ENCODE peak calls at places on chromosomes 7 and 10, in nine cellular contexts. One of them, this sample, is unnamed.

GRCh38 chr10:132627736-132628512 is 90.3 kb downstream of the INPP5A start:
- DNase-seq in suprapubic skin: peak; percentile 71
- DNase-seq in nephron progenitor cell: peak; percentile 33
- DNase-seq in fibroblast of gingiva: peak; percentile 38
- DNase-seq in head of caudate nucleus: no peak
- DNase-seq in stimulated activated CD8-positive, alpha-beta memory T cell treated with anti-CD3 and anti-CD28 coated beads, Interleukin-4, amount 100 ng/mL, for 4 hours: no peak
- DNase-seq in activated T-helper 1 cell treated with anti-CD3 and anti-CD28 coated beads, Interleukin-2, amount 50 U/mL, for 16 hours: no peak
- DNase-seq in stimulated activated CD4-positive, alpha-beta T cell treated with anti-CD3 and anti-CD28 coated beads, Interleukin-4, amount 100 ng/mL, for 1 hour: no peak
- DNase-seq in M059J: no peak
- DNase-seq in this sample: no peak

GRCh38 chr10:132707776-132708171 is 78.2 kb downstream of the NKX6-2 start:
- DNase-seq in fibroblast of gingiva: no peak
- DNase-seq in head of caudate nucleus: no peak
- DNase-seq in suprapubic skin: peak; percentile 45
- DNase-seq in M059J: no peak
- DNase-seq in activated T-helper 1 cell treated with anti-CD3 and anti-CD28 coated beads, Interleukin-2, amount 50 U/mL, for 16 hours: no peak
- DNase-seq in nephron progenitor cell: no peak
- DNase-seq in stimulated activated CD4-positive, alpha-beta T cell treated with anti-CD3 and anti-CD28 coated beads, Interleukin-4, amount 100 ng/mL, for 1 hour: no peak
- DNase-seq in stimulated activated CD8-positive, alpha-beta memory T cell treated with anti-CD3 and anti-CD28 coated beads, Interleukin-4, amount 100 ng/mL, for 4 hours: no peak
- DNase-seq in this sample: peak; percentile 75

GRCh38 chr7:51276967-51277366 is 39.6 kb downstream of the COBL start:
- DNase-seq in nephron progenitor cell: no peak
- DNase-seq in stimulated activated CD8-positive, alpha-beta memory T cell treated with anti-CD3 and anti-CD28 coated beads, Interleukin-4, amount 100 ng/mL, for 4 hours: no peak
- DNase-seq in head of caudate nucleus: peak; percentile 63
- DNase-seq in activated T-helper 1 cell treated with anti-CD3 and anti-CD28 coated beads, Interleukin-2, amount 50 U/mL, for 16 hours: no peak
- DNase-seq in M059J: no peak
- DNase-seq in suprapubic skin: no peak
- DNase-seq in fibroblast of gingiva: no peak
- DNase-seq in stimulated activated CD4-positive, alpha-beta T cell treated with anti-CD3 and anti-CD28 coated beads, Interleukin-4, amount 100 ng/mL, for 1 hour: no peak
- DNase-seq in this sample: peak; percentile 91

GRCh38 chr10:116306847-116307246 is 17.4 kb upstream of the CCDC172 start:
- DNase-seq in head of caudate nucleus: no peak
- DNase-seq in fibroblast of gingiva: no peak
- DNase-seq in M059J: no peak
- DNase-seq in nephron progenitor cell: no peak
- DNase-seq in suprapubic skin: no peak
- DNase-seq in activated T-helper 1 cell treated with anti-CD3 and anti-CD28 coated beads, Interleukin-2, amount 50 U/mL, for 16 hours: no peak
- DNase-seq in stimulated activated CD4-positive, alpha-beta T cell treated with anti-CD3 and anti-CD28 coated beads, Interleukin-4, amount 100 ng/mL, for 1 hour: no peak
- DNase-seq in stimulated activated CD8-positive, alpha-beta memory T cell treated with anti-CD3 and anti-CD28 coated beads, Interleukin-4, amount 100 ng/mL, for 4 hours: no peak
- DNase-seq in this sample: no peak

GRCh38 chr10:83515001-83515400 is 624.3 kb upstream of the GHITM start:
- DNase-seq in M059J: no peak
- DNase-seq in fibroblast of gingiva: no peak
- DNase-seq in activated T-helper 1 cell treated with anti-CD3 and anti-CD28 coated beads, Interleukin-2, amount 50 U/mL, for 16 hours: no peak
- DNase-seq in stimulated activated CD4-positive, alpha-beta T cell treated with anti-CD3 and anti-CD28 coated beads, Interleukin-4, amount 100 ng/mL, for 1 hour: no peak
- DNase-seq in head of caudate nucleus: no peak
- DNase-seq in stimulated activated CD8-positive, alpha-beta memory T cell treated with anti-CD3 and anti-CD28 coated beads, Interleukin-4, amount 100 ng/mL, for 4 hours: no peak
- DNase-seq in nephron progenitor cell: no peak
- DNase-seq in suprapubic skin: no peak
- DNase-seq in this sample: no peak

GRCh38 chr7:156640949-156641485 is 443 bp downstream of the RNF32 start:
- DNase-seq in head of caudate nucleus: peak; percentile 47
- DNase-seq in fibroblast of gingiva: no peak
- DNase-seq in activated T-helper 1 cell treated with anti-CD3 and anti-CD28 coated beads, Interleukin-2, amount 50 U/mL, for 16 hours: peak; percentile 6
- DNase-seq in stimulated activated CD8-positive, alpha-beta memory T cell treated with anti-CD3 and anti-CD28 coated beads, Interleukin-4, amount 100 ng/mL, for 4 hours: no peak
- DNase-seq in stimulated activated CD4-positive, alpha-beta T cell treated with anti-CD3 and anti-CD28 coated beads, Interleukin-4, amount 100 ng/mL, for 1 hour: peak; percentile 51
- DNase-seq in nephron progenitor cell: no peak
- DNase-seq in M059J: peak; percentile 19
- DNase-seq in suprapubic skin: no peak
- DNase-seq in this sample: peak; percentile 40

GRCh38 chr7:116950889-116951351 is 2.4 kb upstream of the ST7 start:
- DNase-seq in M059J: peak; percentile 23
- DNase-seq in stimulated activated CD4-positive, alpha-beta T cell treated with anti-CD3 and anti-CD28 coated beads, Interleukin-4, amount 100 ng/mL, for 1 hour: no peak
- DNase-seq in suprapubic skin: no peak
- DNase-seq in stimulated activated CD8-positive, alpha-beta memory T cell treated with anti-CD3 and anti-CD28 coated beads, Interleukin-4, amount 100 ng/mL, for 4 hours: no peak
- DNase-seq in head of caudate nucleus: no peak
- DNase-seq in fibroblast of gingiva: no peak
- DNase-seq in activated T-helper 1 cell treated with anti-CD3 and anti-CD28 coated beads, Interleukin-2, amount 50 U/mL, for 16 hours: no peak
- DNase-seq in nephron progenitor cell: no peak
- DNase-seq in this sample: no peak

GRCh38 chr7:32204361-32205018 is 134.3 kb upstream of the PDE1C start:
- DNase-seq in fibroblast of gingiva: peak; percentile 63
- DNase-seq in activated T-helper 1 cell treated with anti-CD3 and anti-CD28 coated beads, Interleukin-2, amount 50 U/mL, for 16 hours: no peak
- DNase-seq in head of caudate nucleus: peak; percentile 84
- DNase-seq in stimulated activated CD4-positive, alpha-beta T cell treated with anti-CD3 and anti-CD28 coated beads, Interleukin-4, amount 100 ng/mL, for 1 hour: no peak
- DNase-seq in suprapubic skin: no peak
- DNase-seq in stimulated activated CD8-positive, alpha-beta memory T cell treated with anti-CD3 and anti-CD28 coated beads, Interleukin-4, amount 100 ng/mL, for 4 hours: no peak
- DNase-seq in nephron progenitor cell: peak; percentile 65
- DNase-seq in M059J: peak; percentile 95
- DNase-seq in this sample: peak; percentile 81

GRCh38 chr7:105178928-105179541 is 165.0 kb downstream of the KMT2E start:
- DNase-seq in M059J: no peak
- DNase-seq in fibroblast of gingiva: no peak
- DNase-seq in suprapubic skin: no peak
- DNase-seq in stimulated activated CD4-positive, alpha-beta T cell treated with anti-CD3 and anti-CD28 coated beads, Interleukin-4, amount 100 ng/mL, for 1 hour: no peak
- DNase-seq in head of caudate nucleus: no peak
- DNase-seq in nephron progenitor cell: no peak
- DNase-seq in stimulated activated CD8-positive, alpha-beta memory T cell treated with anti-CD3 and anti-CD28 coated beads, Interleukin-4, amount 100 ng/mL, for 4 hours: no peak
- DNase-seq in activated T-helper 1 cell treated with anti-CD3 and anti-CD28 coated beads, Interleukin-2, amount 50 U/mL, for 16 hours: no peak
- DNase-seq in this sample: no peak

GRCh38 chr7:22093936-22094335 is 148.2 kb upstream of the CDCA7L start:
- DNase-seq in suprapubic skin: no peak
- DNase-seq in M059J: no peak
- DNase-seq in fibroblast of gingiva: no peak
- DNase-seq in nephron progenitor cell: no peak
- DNase-seq in stimulated activated CD8-positive, alpha-beta memory T cell treated with anti-CD3 and anti-CD28 coated beads, Interleukin-4, amount 100 ng/mL, for 4 hours: no peak
- DNase-seq in head of caudate nucleus: no peak
- DNase-seq in stimulated activated CD4-positive, alpha-beta T cell treated with anti-CD3 and anti-CD28 coated beads, Interleukin-4, amount 100 ng/mL, for 1 hour: no peak
- DNase-seq in activated T-helper 1 cell treated with anti-CD3 and anti-CD28 coated beads, Interleukin-2, amount 50 U/mL, for 16 hours: no peak
- DNase-seq in this sample: no peak

GRCh38 chr7:50416509-50417299 is 33.4 kb downstream of the FIGNL1 start:
- DNase-seq in stimulated activated CD8-positive, alpha-beta memory T cell treated with anti-CD3 and anti-CD28 coated beads, Interleukin-4, amount 100 ng/mL, for 4 hours: no peak
- DNase-seq in suprapubic skin: no peak
- DNase-seq in head of caudate nucleus: no peak
- DNase-seq in activated T-helper 1 cell treated with anti-CD3 and anti-CD28 coated beads, Interleukin-2, amount 50 U/mL, for 16 hours: no peak
- DNase-seq in M059J: no peak
- DNase-seq in nephron progenitor cell: no peak
- DNase-seq in fibroblast of gingiva: no peak
- DNase-seq in stimulated activated CD4-positive, alpha-beta T cell treated with anti-CD3 and anti-CD28 coated beads, Interleukin-4, amount 100 ng/mL, for 1 hour: no peak
- DNase-seq in this sample: no peak

GRCh38 chr10:12849351-12850181 is 151.9 kb downstream of the CCDC3 start:
- DNase-seq in nephron progenitor cell: peak; percentile 18
- DNase-seq in stimulated activated CD8-positive, alpha-beta memory T cell treated with anti-CD3 and anti-CD28 coated beads, Interleukin-4, amount 100 ng/mL, for 4 hours: no peak
- DNase-seq in fibroblast of gingiva: no peak
- DNase-seq in head of caudate nucleus: no peak
- DNase-seq in M059J: no peak
- DNase-seq in activated T-helper 1 cell treated with anti-CD3 and anti-CD28 coated beads, Interleukin-2, amount 50 U/mL, for 16 hours: no peak
- DNase-seq in suprapubic skin: peak; percentile 34
- DNase-seq in stimulated activated CD4-positive, alpha-beta T cell treated with anti-CD3 and anti-CD28 coated beads, Interleukin-4, amount 100 ng/mL, for 1 hour: no peak
- DNase-seq in this sample: no peak

GRCh38 chr7:5671053-5671452 is 110.4 kb downstream of the RNF216 start:
- DNase-seq in nephron progenitor cell: no peak
- DNase-seq in stimulated activated CD4-positive, alpha-beta T cell treated with anti-CD3 and anti-CD28 coated beads, Interleukin-4, amount 100 ng/mL, for 1 hour: no peak
- DNase-seq in head of caudate nucleus: no peak
- DNase-seq in suprapubic skin: no peak
- DNase-seq in fibroblast of gingiva: no peak
- DNase-seq in M059J: no peak
- DNase-seq in activated T-helper 1 cell treated with anti-CD3 and anti-CD28 coated beads, Interleukin-2, amount 50 U/mL, for 16 hours: no peak
- DNase-seq in stimulated activated CD8-positive, alpha-beta memory T cell treated with anti-CD3 and anti-CD28 coated beads, Interleukin-4, amount 100 ng/mL, for 4 hours: no peak
- DNase-seq in this sample: no peak

GRCh38 chr7:74722045-74722603 is 51.7 kb upstream of the NCF1 start:
- DNase-seq in fibroblast of gingiva: no peak
- DNase-seq in M059J: no peak
- DNase-seq in nephron progenitor cell: no peak
- DNase-seq in stimulated activated CD8-positive, alpha-beta memory T cell treated with anti-CD3 and anti-CD28 coated beads, Interleukin-4, amount 100 ng/mL, for 4 hours: no peak
- DNase-seq in head of caudate nucleus: no peak
- DNase-seq in activated T-helper 1 cell treated with anti-CD3 and anti-CD28 coated beads, Interleukin-2, amount 50 U/mL, for 16 hours: no peak
- DNase-seq in stimulated activated CD4-positive, alpha-beta T cell treated with anti-CD3 and anti-CD28 coated beads, Interleukin-4, amount 100 ng/mL, for 1 hour: no peak
- DNase-seq in suprapubic skin: no peak
- DNase-seq in this sample: no peak

GRCh38 chr7:2512179-2512644 is 7.4 kb upstream of the LFNG start:
- DNase-seq in suprapubic skin: no peak
- DNase-seq in head of caudate nucleus: no peak
- DNase-seq in M059J: no peak
- DNase-seq in nephron progenitor cell: no peak
- DNase-seq in activated T-helper 1 cell treated with anti-CD3 and anti-CD28 coated beads, Interleukin-2, amount 50 U/mL, for 16 hours: no peak
- DNase-seq in fibroblast of gingiva: no peak
- DNase-seq in stimulated activated CD4-positive, alpha-beta T cell treated with anti-CD3 and anti-CD28 coated beads, Interleukin-4, amount 100 ng/mL, for 1 hour: no peak
- DNase-seq in stimulated activated CD8-positive, alpha-beta memory T cell treated with anti-CD3 and anti-CD28 coated beads, Interleukin-4, amount 100 ng/mL, for 4 hours: no peak
- DNase-seq in this sample: no peak

GRCh38 chr10:74916283-74916682 is 89.9 kb downstream of the KAT6B start:
- DNase-seq in fibroblast of gingiva: peak; percentile 54
- DNase-seq in head of caudate nucleus: no peak
- DNase-seq in M059J: no peak
- DNase-seq in stimulated activated CD4-positive, alpha-beta T cell treated with anti-CD3 and anti-CD28 coated beads, Interleukin-4, amount 100 ng/mL, for 1 hour: no peak
- DNase-seq in suprapubic skin: no peak
- DNase-seq in stimulated activated CD8-positive, alpha-beta memory T cell treated with anti-CD3 and anti-CD28 coated beads, Interleukin-4, amount 100 ng/mL, for 4 hours: no peak
- DNase-seq in activated T-helper 1 cell treated with anti-CD3 and anti-CD28 coated beads, Interleukin-2, amount 50 U/mL, for 16 hours: no peak
- DNase-seq in nephron progenitor cell: no peak
- DNase-seq in this sample: no peak

GRCh38 chr7:141244466-141244865 is 170.6 kb downstream of the TMEM178B start:
- DNase-seq in stimulated activated CD4-positive, alpha-beta T cell treated with anti-CD3 and anti-CD28 coated beads, Interleukin-4, amount 100 ng/mL, for 1 hour: no peak
- DNase-seq in activated T-helper 1 cell treated with anti-CD3 and anti-CD28 coated beads, Interleukin-2, amount 50 U/mL, for 16 hours: no peak
- DNase-seq in suprapubic skin: no peak
- DNase-seq in fibroblast of gingiva: no peak
- DNase-seq in head of caudate nucleus: no peak
- DNase-seq in M059J: no peak
- DNase-seq in stimulated activated CD8-positive, alpha-beta memory T cell treated with anti-CD3 and anti-CD28 coated beads, Interleukin-4, amount 100 ng/mL, for 4 hours: no peak
- DNase-seq in nephron progenitor cell: no peak
- DNase-seq in this sample: no peak

GRCh38 chr10:96466-96865 is 38.8 kb upstream of the ZMYND11 start:
- DNase-seq in stimulated activated CD4-positive, alpha-beta T cell treated with anti-CD3 and anti-CD28 coated beads, Interleukin-4, amount 100 ng/mL, for 1 hour: no peak
- DNase-seq in stimulated activated CD8-positive, alpha-beta memory T cell treated with anti-CD3 and anti-CD28 coated beads, Interleukin-4, amount 100 ng/mL, for 4 hours: no peak
- DNase-seq in fibroblast of gingiva: no peak
- DNase-seq in M059J: no peak
- DNase-seq in nephron progenitor cell: no peak
- DNase-seq in head of caudate nucleus: no peak
- DNase-seq in suprapubic skin: no peak
- DNase-seq in activated T-helper 1 cell treated with anti-CD3 and anti-CD28 coated beads, Interleukin-2, amount 50 U/mL, for 16 hours: no peak
- DNase-seq in this sample: no peak

GRCh38 chr10:111113238-111113960 is 36.6 kb downstream of the ADRA2A start:
- DNase-seq in M059J: no peak
- DNase-seq in head of caudate nucleus: no peak
- DNase-seq in activated T-helper 1 cell treated with anti-CD3 and anti-CD28 coated beads, Interleukin-2, amount 50 U/mL, for 16 hours: no peak
- DNase-seq in stimulated activated CD8-positive, alpha-beta memory T cell treated with anti-CD3 and anti-CD28 coated beads, Interleukin-4, amount 100 ng/mL, for 4 hours: no peak
- DNase-seq in nephron progenitor cell: no peak
- DNase-seq in suprapubic skin: no peak
- DNase-seq in fibroblast of gingiva: no peak
- DNase-seq in stimulated activated CD4-positive, alpha-beta T cell treated with anti-CD3 and anti-CD28 coated beads, Interleukin-4, amount 100 ng/mL, for 1 hour: no peak
- DNase-seq in this sample: no peak

GRCh38 chr7:134892963-134893362 is 93.3 kb upstream of the AGBL3 start:
- DNase-seq in stimulated activated CD8-positive, alpha-beta memory T cell treated with anti-CD3 and anti-CD28 coated beads, Interleukin-4, amount 100 ng/mL, for 4 hours: no peak
- DNase-seq in activated T-helper 1 cell treated with anti-CD3 and anti-CD28 coated beads, Interleukin-2, amount 50 U/mL, for 16 hours: no peak
- DNase-seq in stimulated activated CD4-positive, alpha-beta T cell treated with anti-CD3 and anti-CD28 coated beads, Interleukin-4, amount 100 ng/mL, for 1 hour: no peak
- DNase-seq in M059J: no peak
- DNase-seq in suprapubic skin: no peak
- DNase-seq in fibroblast of gingiva: no peak
- DNase-seq in nephron progenitor cell: no peak
- DNase-seq in head of caudate nucleus: no peak
- DNase-seq in this sample: no peak

GRCh38 chr10:127850944-127851343 is 41.8 kb downstream of the CLRN3 start:
- DNase-seq in stimulated activated CD4-positive, alpha-beta T cell treated with anti-CD3 and anti-CD28 coated beads, Interleukin-4, amount 100 ng/mL, for 1 hour: no peak
- DNase-seq in suprapubic skin: no peak
- DNase-seq in nephron progenitor cell: no peak
- DNase-seq in stimulated activated CD8-positive, alpha-beta memory T cell treated with anti-CD3 and anti-CD28 coated beads, Interleukin-4, amount 100 ng/mL, for 4 hours: no peak
- DNase-seq in fibroblast of gingiva: no peak
- DNase-seq in head of caudate nucleus: no peak
- DNase-seq in activated T-helper 1 cell treated with anti-CD3 and anti-CD28 coated beads, Interleukin-2, amount 50 U/mL, for 16 hours: no peak
- DNase-seq in M059J: no peak
- DNase-seq in this sample: no peak

GRCh38 chr7:35695628-35695888 is 623 bp upstream of the HERPUD2 start:
- DNase-seq in activated T-helper 1 cell treated with anti-CD3 and anti-CD28 coated beads, Interleukin-2, amount 50 U/mL, for 16 hours: no peak
- DNase-seq in M059J: peak; percentile 36
- DNase-seq in suprapubic skin: no peak
- DNase-seq in stimulated activated CD8-positive, alpha-beta memory T cell treated with anti-CD3 and anti-CD28 coated beads, Interleukin-4, amount 100 ng/mL, for 4 hours: no peak
- DNase-seq in nephron progenitor cell: no peak
- DNase-seq in stimulated activated CD4-positive, alpha-beta T cell treated with anti-CD3 and anti-CD28 coated beads, Interleukin-4, amount 100 ng/mL, for 1 hour: no peak
- DNase-seq in fibroblast of gingiva: no peak
- DNase-seq in head of caudate nucleus: no peak
- DNase-seq in this sample: no peak

GRCh38 chr10:108911814-108912541 is 1011.3 kb downstream of the XPNPEP1 start:
- DNase-seq in head of caudate nucleus: peak; percentile 76
- DNase-seq in stimulated activated CD4-positive, alpha-beta T cell treated with anti-CD3 and anti-CD28 coated beads, Interleukin-4, amount 100 ng/mL, for 1 hour: no peak
- DNase-seq in M059J: peak; percentile 62
- DNase-seq in fibroblast of gingiva: no peak
- DNase-seq in nephron progenitor cell: peak; percentile 90
- DNase-seq in activated T-helper 1 cell treated with anti-CD3 and anti-CD28 coated beads, Interleukin-2, amount 50 U/mL, for 16 hours: no peak
- DNase-seq in stimulated activated CD8-positive, alpha-beta memory T cell treated with anti-CD3 and anti-CD28 coated beads, Interleukin-4, amount 100 ng/mL, for 4 hours: no peak
- DNase-seq in suprapubic skin: peak; percentile 79
- DNase-seq in this sample: peak; percentile 63

GRCh38 chr7:142717453-142717852 is 31.8 kb upstream of the PRSS1 start:
- DNase-seq in nephron progenitor cell: no peak
- DNase-seq in M059J: no peak
- DNase-seq in fibroblast of gingiva: no peak
- DNase-seq in stimulated activated CD4-positive, alpha-beta T cell treated with anti-CD3 and anti-CD28 coated beads, Interleukin-4, amount 100 ng/mL, for 1 hour: no peak
- DNase-seq in activated T-helper 1 cell treated with anti-CD3 and anti-CD28 coated beads, Interleukin-2, amount 50 U/mL, for 16 hours: no peak
- DNase-seq in head of caudate nucleus: no peak
- DNase-seq in stimulated activated CD8-positive, alpha-beta memory T cell treated with anti-CD3 and anti-CD28 coated beads, Interleukin-4, amount 100 ng/mL, for 4 hours: no peak
- DNase-seq in suprapubic skin: no peak
- DNase-seq in this sample: no peak

GRCh38 chr10:34319197-34319846 is 495.8 kb downstream of the PARD3 start:
- DNase-seq in head of caudate nucleus: no peak
- DNase-seq in stimulated activated CD4-positive, alpha-beta T cell treated with anti-CD3 and anti-CD28 coated beads, Interleukin-4, amount 100 ng/mL, for 1 hour: no peak
- DNase-seq in activated T-helper 1 cell treated with anti-CD3 and anti-CD28 coated beads, Interleukin-2, amount 50 U/mL, for 16 hours: no peak
- DNase-seq in M059J: peak; percentile 81
- DNase-seq in nephron progenitor cell: no peak
- DNase-seq in fibroblast of gingiva: peak; percentile 94
- DNase-seq in stimulated activated CD8-positive, alpha-beta memory T cell treated with anti-CD3 and anti-CD28 coated beads, Interleukin-4, amount 100 ng/mL, for 4 hours: no peak
- DNase-seq in suprapubic skin: no peak
- DNase-seq in this sample: no peak